ENCODE peak calls at places on chromosome 9, in nine cellular contexts. P is lung; A is effector memory CD4-positive, alpha-beta T cell; K is prostate gland; M is CD8-positive, alpha-beta memory T cell; L is MM.1S; Y is endodermal cell; J is neural progenitor cell; W is heart left ventricle. S is an unnamed sample.

GRCh38 chr9:20112367-20112766 is 323.5 kb upstream of the SLC24A2 start:
- DNase-seq in M (no peak), Y (no peak), L (no peak), K (no peak), J (no peak), A (no peak), W (no peak), P (no peak), S (no peak)

GRCh38 chr9:127714020-127714835 is 1.2 kb downstream of the PTRH1 start:
- DNase-seq in K (no peak), M (no peak), Y (no peak), L (no peak), P (no peak), A (no peak), W (no peak), J (no peak), S (no peak)

GRCh38 chr9:2127486-2127885 is 112.3 kb downstream of the SMARCA2 start:
- DNase-seq in J (no peak), Y (no peak), W (no peak), A (no peak), P (no peak), K (no peak), L (no peak), M (no peak), S (no peak)

GRCh38 chr9:1916676-1917075 is 98.5 kb upstream of the SMARCA2 start:
- DNase-seq in L (no peak), K (no peak), M (no peak), P (no peak), J (no peak), A (no peak), Y (no peak), W (no peak), S (no peak)

GRCh38 chr9:27528886-27529315 is 713 bp downstream of the MOB3B start:
- DNase-seq in J (peak; percentile 80), Y (peak; percentile 87), W (peak; percentile 33), A (peak; percentile 10), L (no peak), M (peak; percentile 6), P (no peak), K (peak; percentile 17), S (peak; percentile 74)

GRCh38 chr9:12988259-12988658 is 213.4 kb downstream of the LURAP1L start:
- DNase-seq in A (no peak), M (no peak), L (no peak), W (no peak), J (no peak), K (no peak), P (no peak), Y (no peak), S (no peak)

GRCh38 chr9:128180001-128180400 is 11.4 kb downstream of the CIZ1 start:
- DNase-seq in K (no peak), Y (no peak), J (no peak), L (no peak), M (no peak), A (no peak), W (no peak), P (no peak), S (no peak)

GRCh38 chr9:116000748-116001329 is 152.8 kb upstream of the PAPPA start:
- DNase-seq in J (peak; percentile 65), W (no peak), A (no peak), L (no peak), M (no peak), K (no peak), P (no peak), Y (peak; percentile 70), S (no peak)

GRCh38 chr9:37198034-37198718 is 77.8 kb downstream of the ZCCHC7 start:
- DNase-seq in J (no peak), L (no peak), P (no peak), A (no peak), M (no peak), K (no peak), W (no peak), Y (no peak), S (no peak)

GRCh38 chr9:89179920-89180667 is 1.5 kb upstream of the SHC3 start:
- DNase-seq in A (no peak), K (peak; percentile 88), Y (peak; percentile 96), L (peak; percentile 32), P (peak; percentile 88), W (peak; percentile 84), M (no peak), J (peak; percentile 95), S (peak; percentile 89)

GRCh38 chr9:123928471-123929176 is 1.3 kb downstream of the DENND1A start:
- DNase-seq in L (peak; percentile 19), W (peak; percentile 19), P (no peak), Y (no peak), J (no peak), K (no peak), A (no peak), M (no peak), S (no peak)

GRCh38 chr9:35660966-35661413 is 2.9 kb downstream of the CCDC107 start:
- DNase-seq in Y (no peak), M (no peak), L (no peak), W (no peak), K (no peak), P (no peak), A (no peak), J (peak; percentile 36), S (no peak)

GRCh38 chr9:111598730-111599091 is 736 bp downstream of the PTGR1 start:
- DNase-seq in Y (no peak), P (peak; percentile 31), K (peak; percentile 50), A (no peak), J (no peak), M (no peak), L (no peak), W (no peak), S (peak; percentile 54)

GRCh38 chr9:22992781-22993180 is 546.2 kb downstream of the DMRTA1 start:
- DNase-seq in P (no peak), W (no peak), M (no peak), L (no peak), K (no peak), J (no peak), Y (no peak), A (no peak), S (no peak)

DNA sequence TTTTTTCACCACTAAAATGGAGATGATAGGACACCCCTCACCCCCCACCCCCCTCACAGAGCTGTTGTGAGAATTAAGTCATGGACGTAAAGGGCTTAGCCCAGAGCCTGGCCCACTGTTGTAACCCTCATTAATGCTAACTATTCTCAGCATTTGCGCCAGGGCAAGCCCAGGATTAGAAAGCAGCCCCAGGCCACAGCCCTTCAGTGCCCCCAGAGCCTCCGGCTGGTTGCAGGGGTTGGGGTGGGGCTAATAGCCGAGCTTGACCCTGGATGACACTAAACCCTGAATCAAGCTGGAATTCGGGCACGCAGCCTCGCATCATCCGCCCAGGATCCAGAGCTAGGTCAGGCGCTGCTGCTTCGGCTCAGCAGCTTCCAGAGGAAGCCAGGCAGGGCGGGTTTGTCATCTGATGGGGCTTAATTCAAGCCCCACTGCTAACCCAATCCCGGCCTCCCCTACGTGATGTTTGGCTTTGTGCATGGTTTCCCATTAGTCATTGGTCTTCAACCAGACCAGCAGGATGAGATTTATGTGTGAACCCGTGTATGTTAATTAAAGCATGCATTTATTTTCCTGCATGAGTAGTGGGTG is 1.2 kb upstream of the MEGF9 start:
- DNase-seq in W (peak; percentile 33), K (no peak), J (peak; percentile 79), A (no peak), Y (peak; percentile 83), P (no peak), L (no peak), M (no peak), S (peak; percentile 53)
- H3K27ac ChIP-seq in W (peak overlapping the region; percentile 79), K (peak overlapping the region; percentile 85), J (no peak overlapping the region), A (no peak overlapping the region), Y (peak overlapping the region; percentile 99), P (no peak overlapping the region), L (no peak overlapping the region), M (peak overlapping the region; percentile 56), S (peak overlapping the region; percentile 84)

GRCh38 chr9:4504250-4504649 is 14.0 kb downstream of the SLC1A1 start:
- DNase-seq in W (no peak), Y (no peak), K (no peak), M (no peak), P (no peak), A (no peak), J (no peak), L (no peak), S (no peak)

GRCh38 chr9:4501147-4501507 is 10.9 kb downstream of the SLC1A1 start:
- DNase-seq in W (no peak), J (no peak), M (no peak), K (no peak), Y (no peak), L (no peak), P (no peak), A (no peak), S (no peak)

GRCh38 chr9:4499917-4500316 is 9.6 kb downstream of the SLC1A1 start:
- DNase-seq in J (no peak), A (no peak), L (no peak), Y (no peak), W (no peak), P (no peak), K (no peak), M (no peak), S (no peak)

GRCh38 chr9:4503103-4503502 is 12.8 kb downstream of the SLC1A1 start:
- DNase-seq in M (no peak), Y (no peak), J (no peak), W (no peak), P (no peak), L (no peak), A (no peak), K (no peak), S (no peak)

DNA sequence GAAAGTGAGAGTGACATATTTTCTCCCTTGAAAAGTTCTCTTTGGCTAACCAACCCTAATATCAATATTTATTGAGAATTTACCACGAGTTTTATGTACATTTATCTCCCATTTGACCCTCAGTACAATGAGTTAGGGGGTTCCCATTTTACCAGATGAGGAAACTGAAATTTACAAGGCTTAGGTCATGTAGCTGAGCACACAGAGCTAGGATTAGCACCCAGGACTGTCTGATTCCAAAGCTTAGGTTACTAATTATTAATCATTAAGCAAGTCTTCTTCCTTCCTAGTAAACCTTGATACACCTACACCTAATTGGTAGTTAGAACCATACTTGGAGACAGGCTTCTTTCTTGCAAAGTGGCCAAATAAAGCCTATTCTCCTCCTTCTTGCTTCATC is 12.2 kb downstream of the SLC1A1 start:
- DNase-seq in L (no peak), K (no peak), P (no peak), W (no peak), J (no peak), M (no peak), A (no peak), Y (no peak), S (no peak)
- H3K27ac ChIP-seq in L (no peak overlapping the region), K (no peak overlapping the region), P (no peak overlapping the region), W (no peak overlapping the region), J (no peak overlapping the region), M (no peak overlapping the region), A (no peak overlapping the region), Y (no peak overlapping the region), S (no peak overlapping the region)

DNA sequence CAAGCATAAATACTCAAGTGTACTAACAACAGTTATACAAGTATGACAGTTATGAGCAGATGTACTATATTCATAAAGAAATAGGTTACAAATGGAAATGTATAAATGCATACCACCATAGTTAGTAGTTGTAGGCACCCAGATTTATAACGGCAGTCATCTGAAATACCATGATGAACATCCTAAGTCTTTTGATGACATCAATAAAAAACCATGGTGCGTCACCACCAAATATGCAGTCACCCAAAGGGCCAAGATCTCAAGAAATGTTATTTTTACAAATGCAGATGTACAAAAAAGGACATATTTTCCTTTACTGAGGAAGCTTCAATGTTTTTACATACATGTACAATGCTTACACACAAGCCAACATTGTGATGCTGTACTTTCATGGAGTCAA is 70.8 kb upstream of the XPA start:
- DNase-seq in K (no peak), J (no peak), Y (no peak), P (no peak), L (no peak), M (no peak), W (no peak), A (no peak), S (no peak)
- H3K27ac ChIP-seq in K (no peak overlapping the region), J (no peak overlapping the region), Y (no peak overlapping the region), P (no peak overlapping the region), L (no peak overlapping the region), M (no peak overlapping the region), W (no peak overlapping the region), A (no peak overlapping the region), S (no peak overlapping the region)

GRCh38 chr9:130034570-130034969 is 8.4 kb downstream of the FNBP1 start:
- DNase-seq in J (no peak), P (no peak), L (no peak), W (no peak), Y (no peak), M (no peak), K (no peak), A (no peak), S (no peak)
- H3K27ac ChIP-seq in J (no peak overlapping the region), P (no peak overlapping the region), L (no peak overlapping the region), W (no peak overlapping the region), Y (no peak overlapping the region), M (no peak overlapping the region), K (no peak overlapping the region), A (peak overlapping the region; percentile 37), S (peak overlapping the region; percentile 27)

S was measured in Peyer's patch.